ENCODE peak calls at places on chromosome 1, in seven cellular contexts. W, H, E, N, U, V and I are unnamed samples.

GRCh38 chr1:87024936-87025537 is 110.6 kb downstream of the HS2ST1 start:
- DNase-seq in V (peak), N (peak), W (no peak), U (peak), E (no peak), H (peak), I (no peak)

GRCh38 chr1:197464039-197464438 is 196.0 kb downstream of the CRB1 start:
- DNase-seq in E (no peak), N (peak), V (peak), U (peak), W (peak), H (peak), I (no peak)

GRCh38 chr1:242189591-242189990 is 190.7 kb upstream of the MAP1LC3C start:
- DNase-seq in V (no peak), W (no peak), N (no peak), E (no peak), H (no peak), U (peak), I (no peak)

GRCh38 chr1:233244183-233244582 is 51.3 kb downstream of the PCNX2 start:
- DNase-seq in V (peak), U (no peak), N (no peak), H (no peak), W (no peak), E (no peak), I (peak)

GRCh38 chr1:9079980-9080703 is 10.7 kb upstream of the SLC2A5 start:
- DNase-seq in H (no peak), U (no peak), E (no peak), W (no peak), V (no peak), N (no peak), I (no peak)

GRCh38 chr1:169608231-169608630 is 21.7 kb downstream of the SELP start:
- DNase-seq in V (no peak), E (no peak), W (no peak), N (no peak), U (no peak), H (no peak), I (no peak)

GRCh38 chr1:215160351-215160750 is 77.8 kb downstream of the KCNK2 start:
- DNase-seq in E (no peak), W (no peak), N (no peak), V (no peak), U (no peak), H (no peak), I (no peak)

GRCh38 chr1:114758251-114758832 is 558 bp upstream of the CSDE1 start:
- DNase-seq in U (peak), N (no peak), V (no peak), E (no peak), W (no peak), H (no peak), I (no peak)

GRCh38 chr1:65344171-65344570 is 34.8 kb downstream of the DNAJC6 start:
- DNase-seq in H (no peak), E (no peak), U (peak), W (no peak), V (no peak), N (no peak), I (no peak)

GRCh38 chr1:38835230-38835827 is 24.2 kb downstream of the RRAGC start:
- DNase-seq in H (peak), W (peak), E (peak), U (peak), N (peak), V (peak), I (no peak)

GRCh38 chr1:16386454-16387113 is 19.5 kb downstream of the SZRD1 start:
- DNase-seq in W (no peak), N (no peak), V (peak), H (peak), U (no peak), E (peak), I (no peak)

GRCh38 chr1:10724052-10724494 is 72.4 kb downstream of the CASZ1 start:
- DNase-seq in N (no peak), E (no peak), H (peak), U (no peak), V (peak), W (no peak), I (peak)

GRCh38 chr1:79362470-79362869 is 355.9 kb upstream of the ADGRL4 start:
- DNase-seq in N (no peak), E (no peak), U (no peak), V (no peak), H (no peak), W (no peak), I (no peak)

GRCh38 chr1:92709738-92710137 is 75.2 kb downstream of the EVI5 start:
- DNase-seq in H (peak), U (no peak), V (peak), W (no peak), N (peak), E (peak), I (no peak)

GRCh38 chr1:36534711-36535412 is 52.1 kb upstream of the CSF3R start:
- DNase-seq in H (no peak), W (no peak), N (no peak), E (no peak), U (no peak), V (no peak), I (no peak)

GRCh38 chr1:231442735-231443134 is 20.6 kb upstream of the EGLN1 start:
- DNase-seq in V (peak), E (no peak), W (no peak), U (no peak), H (no peak), N (no peak), I (no peak)

GRCh38 chr1:208192989-208193388 is 51.2 kb downstream of the PLXNA2 start:
- DNase-seq in E (no peak), N (no peak), V (peak), H (no peak), W (peak), U (no peak), I (no peak)

GRCh38 chr1:161013104-161013590 is 7.8 kb downstream of the F11R start:
- DNase-seq in E (no peak), N (no peak), V (peak), H (no peak), W (no peak), U (peak), I (no peak)

GRCh38 chr1:38071530-38072266 is 25.1 kb upstream of the POU3F1 start:
- DNase-seq in E (no peak), N (peak), H (peak), U (peak), V (peak), W (no peak), I (no peak)

GRCh38 chr1:23198373-23198772 is 18.9 kb downstream of the HTR1D start:
- DNase-seq in V (peak), N (no peak), U (peak), H (peak), E (no peak), W (no peak), I (no peak)

GRCh38 chr1:3529099-3529729 is 74.7 kb downstream of the ARHGEF16 start:
- DNase-seq in H (no peak), W (no peak), V (no peak), U (no peak), N (no peak), E (no peak), I (peak)

GRCh38 chr1:24142546-24143431 is at the start of gene IL22RA1:
- DNase-seq in H (peak), E (peak), W (no peak), N (no peak), V (no peak), U (no peak), I (peak)

GRCh38 chr1:230208619-230209261 is 141.7 kb downstream of the GALNT2 start:
- DNase-seq in E (no peak), U (no peak), W (no peak), N (no peak), V (no peak), H (no peak), I (no peak)

GRCh38 chr1:166952002-166952746 is 23.2 kb downstream of the ILDR2 start:
- DNase-seq in H (peak), U (no peak), N (peak), V (peak), E (no peak), W (no peak), I (no peak)

GRCh38 chr1:157105298-157105987 is 5.8 kb upstream of the ETV3L start:
- DNase-seq in N (no peak), W (no peak), E (no peak), V (no peak), U (no peak), H (no peak), I (no peak)

DNA sequence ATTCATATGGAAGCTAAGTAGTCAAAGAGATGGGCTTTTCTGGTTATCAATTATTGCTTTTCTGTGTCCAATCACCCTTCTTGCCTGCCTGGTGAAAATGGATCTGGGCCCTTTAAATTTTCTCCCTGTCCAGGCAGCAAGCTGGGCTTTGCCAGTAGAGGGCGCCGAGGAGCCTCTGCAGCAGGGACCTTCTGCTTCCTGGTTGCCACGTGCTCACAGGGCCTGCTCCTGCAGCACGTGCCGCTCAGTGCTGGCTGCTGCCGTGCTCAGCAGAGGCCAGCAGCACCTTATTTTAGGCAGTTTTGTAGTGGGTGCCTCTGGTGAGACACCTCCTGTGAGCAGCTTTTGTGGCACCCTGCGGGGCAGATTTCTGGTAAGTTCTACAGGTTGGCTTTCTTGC is 4.0 kb downstream of the ACTL8 start:
- DNase-seq in E (no peak), N (peak), V (no peak), W (no peak), H (no peak), U (peak), I (no peak)
- TF ChIP-seq CTCF in E (no peak), N (peak), V (no peak), W (no peak), H (peak), U (peak), I (no peak)

DNA sequence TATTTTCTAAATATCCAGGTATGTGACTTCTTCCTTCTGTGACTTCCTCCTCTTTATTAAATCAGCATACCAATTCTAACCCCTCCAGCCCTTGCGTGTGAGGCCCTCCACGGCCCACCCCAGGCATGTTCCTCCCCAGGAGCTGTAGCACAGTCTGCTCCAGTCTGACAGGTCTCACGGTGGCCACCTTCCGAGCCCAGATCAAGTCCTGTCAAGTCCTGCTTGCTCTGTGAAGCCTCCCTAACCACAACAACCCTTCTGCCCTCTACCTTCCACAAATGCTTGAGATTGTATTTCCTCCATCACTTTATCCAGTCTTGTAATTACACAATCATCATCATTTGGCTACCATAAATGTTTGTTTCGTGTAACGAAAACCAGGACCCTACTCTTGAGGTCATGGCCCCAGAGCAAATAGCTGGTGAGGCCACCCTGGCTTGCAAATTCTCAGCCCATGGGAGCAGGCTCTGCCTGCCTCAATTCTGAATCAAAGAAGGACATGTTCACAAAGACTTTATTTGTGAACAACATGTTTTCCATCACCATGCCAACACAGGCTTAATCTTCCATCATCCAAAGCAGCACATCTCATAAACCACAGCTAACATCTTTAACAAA is 33.0 kb upstream of the S100A7 start:
- DNase-seq in E (no peak), H (no peak), W (no peak), U (no peak), N (no peak), V (no peak), I (no peak)
- TF ChIP-seq CTCF in E (no peak), H (no peak), W (no peak), U (no peak), N (no peak), V (no peak), I (no peak)

GRCh38 chr1:34547043-34547674 is 207.7 kb upstream of the GJB5 start:
- DNase-seq in U (peak), N (peak), H (no peak), W (no peak), E (peak), V (no peak), I (no peak)
- TF ChIP-seq CTCF in U (peak), N (peak), H (no peak), W (no peak), E (peak), V (no peak), I (no peak)

GRCh38 chr1:165875604-165876003 is 48.2 kb downstream of the UCK2 start:
- DNase-seq in W (no peak), N (no peak), U (no peak), V (no peak), E (no peak), H (no peak), I (no peak)
- TF ChIP-seq CTCF in W (no peak), N (no peak), U (no peak), V (no peak), E (no peak), H (no peak), I (no peak)